ENCODE peak calls at places on chromosomes 6 and 20, in eight cellular contexts. O, P, Q, X, Z, H, U and G are unnamed samples.

GRCh38 chr6:28105286-28105685 is 19.1 kb upstream of the ZSCAN16 start:
- DNase-seq in O (no peak), P (no peak), Q (no peak), X (no peak), Z (no peak), H (peak), U (peak), G (no peak)

GRCh38 chr6:158115102-158115501 is 53.0 kb downstream of the SERAC1 start:
- DNase-seq in O (no peak), P (no peak), Q (no peak), X (no peak), Z (no peak), H (no peak), U (no peak), G (peak)

GRCh38 chr20:33685328-33686007 is 717 bp downstream of the E2F1 start:
- DNase-seq in O (peak), P (no peak), Q (no peak), X (peak), Z (no peak), H (peak), U (peak), G (peak)

GRCh38 chr20:34982270-34983088 is 26.8 kb downstream of the MYH7B start:
- DNase-seq in O (no peak), P (no peak), Q (no peak), X (no peak), Z (no peak), H (no peak), U (no peak), G (no peak)

GRCh38 chr20:496126-496696 is 33.9 kb upstream of the TBC1D20 start:
- DNase-seq in O (no peak), P (no peak), Q (no peak), X (no peak), Z (no peak), H (no peak), U (no peak), G (no peak)

GRCh38 chr20:15171016-15171415 is 833.6 kb upstream of the FLRT3 start:
- DNase-seq in O (no peak), P (no peak), Q (no peak), X (no peak), Z (no peak), H (no peak), U (no peak), G (no peak)

GRCh38 chr6:2976571-2977085 is 5.3 kb upstream of the SERPINB6 start:
- DNase-seq in O (no peak), P (no peak), Q (no peak), X (no peak), Z (no peak), H (no peak), U (no peak), G (no peak)

GRCh38 chr6:123030292-123030691 is 34.3 kb downstream of the CLVS2 start:
- DNase-seq in O (no peak), P (no peak), Q (no peak), X (no peak), Z (no peak), H (no peak), U (no peak), G (no peak)

GRCh38 chr6:169839493-169839892 is 88.1 kb downstream of the ERMARD start:
- DNase-seq in O (no peak), P (no peak), Q (peak), X (no peak), Z (no peak), H (no peak), U (no peak), G (no peak)

GRCh38 chr20:25032478-25033183 is 25.3 kb downstream of the ACSS1 start:
- DNase-seq in O (peak), P (no peak), Q (no peak), X (no peak), Z (no peak), H (no peak), U (no peak), G (no peak)

DNA sequence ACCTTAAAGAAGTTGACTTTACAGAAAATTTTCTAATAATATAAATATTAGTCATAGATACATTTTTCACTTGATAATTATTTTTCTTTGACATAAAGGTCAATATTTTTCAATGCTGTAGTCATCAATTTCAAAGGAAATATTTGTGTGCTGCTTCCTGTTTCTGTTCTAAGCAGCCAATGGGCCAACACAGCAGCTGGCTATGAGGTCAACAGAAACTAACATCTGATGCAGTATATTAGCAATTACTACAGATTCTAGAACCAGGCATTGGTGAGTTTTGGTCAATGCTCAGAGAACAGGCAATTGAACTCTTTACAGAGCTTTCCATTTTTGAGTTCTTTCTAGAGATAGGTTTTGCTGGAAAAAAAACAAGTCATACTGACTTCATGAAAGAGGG is 669.6 kb upstream of the NRSN1 start:
- DNase-seq in O (no peak), P (no peak), Q (no peak), X (no peak), Z (no peak), H (no peak), U (no peak), G (no peak)
- TF ChIP-seq CTCF in O (no peak), P (no peak), Q (no peak), X (no peak), Z (no peak), H (no peak), U (no peak), G (no peak)

DNA sequence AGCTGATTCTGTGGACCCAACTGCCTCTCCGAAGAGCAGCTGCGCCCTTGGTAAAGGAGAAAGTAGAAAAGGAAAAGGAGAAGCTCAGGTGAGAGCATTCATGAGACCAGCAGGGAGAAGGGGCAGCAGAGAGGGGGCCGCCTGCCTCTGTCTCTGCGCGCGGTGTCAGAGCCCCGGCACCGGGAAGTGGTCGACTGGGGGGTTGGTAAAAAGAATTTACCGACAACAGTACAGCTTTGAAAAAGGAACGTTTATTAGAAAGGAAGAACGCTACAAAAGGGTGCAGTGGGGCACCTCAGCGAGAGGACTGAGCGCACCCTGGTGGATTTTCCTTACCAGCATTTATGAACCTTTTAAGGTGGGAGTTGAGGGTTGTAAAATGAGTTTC is 61.9 kb downstream of the GPR6 start:
- DNase-seq in O (no peak), P (no peak), Q (peak), X (peak), Z (peak), H (peak), U (peak), G (no peak)
- TF ChIP-seq CTCF in O (peak), P (peak), Q (no peak), X (peak), Z (no peak), H (peak), U (peak), G (no peak)

GRCh38 chr6:11675610-11676009 is 103.0 kb downstream of the ADTRP start:
- DNase-seq in O (no peak), P (no peak), Q (no peak), X (no peak), Z (no peak), H (no peak), U (no peak), G (no peak)
- TF ChIP-seq CTCF in O (peak), P (no peak), Q (no peak), X (peak), Z (no peak), H (no peak), U (no peak), G (no peak)

DNA sequence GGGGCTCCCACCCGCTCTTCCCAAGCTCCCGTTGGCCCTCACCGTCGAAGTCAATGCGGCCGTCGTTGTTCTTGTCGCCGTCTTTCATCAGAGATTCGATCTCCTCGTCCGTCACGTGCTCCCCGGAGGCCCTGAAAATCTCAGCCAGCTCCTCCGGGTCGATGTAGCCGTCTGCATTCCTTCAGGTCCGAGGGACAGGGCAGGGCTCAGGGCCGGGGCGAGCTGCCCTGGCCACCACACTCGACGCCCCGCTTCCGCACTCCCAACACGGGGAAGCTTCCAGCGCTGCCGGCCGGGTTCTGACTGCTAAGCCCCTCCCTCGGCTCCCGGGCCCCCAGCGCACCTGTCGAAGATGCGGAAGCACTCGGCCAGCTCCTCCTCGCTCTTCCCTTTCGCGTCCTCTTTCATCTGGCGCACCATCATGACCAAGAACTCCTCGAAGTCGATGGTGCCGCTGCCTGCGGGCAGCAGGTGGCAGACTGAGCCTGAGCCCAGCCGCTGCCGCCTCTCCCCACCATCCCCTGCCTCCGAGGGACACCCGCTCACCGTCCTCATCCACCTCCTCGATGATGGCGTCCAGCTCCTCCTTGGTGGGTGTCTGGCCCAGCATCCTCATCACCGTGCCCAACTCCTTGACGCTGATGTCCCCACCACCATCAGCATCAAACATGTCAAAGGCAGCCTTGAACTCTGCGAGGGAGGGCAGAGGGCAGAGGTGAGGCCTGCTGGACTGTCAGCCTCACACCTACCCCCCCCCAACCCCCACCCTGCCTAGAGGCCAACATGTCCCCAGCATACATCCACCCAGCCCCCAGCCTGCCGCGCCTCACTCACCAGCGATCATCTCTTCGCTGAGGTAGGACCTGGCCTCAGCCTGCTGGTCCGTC is 2.9 kb downstream of the TNNC2 start:
- DNase-seq in O (no peak), P (no peak), Q (peak), X (peak), Z (no peak), H (peak), U (peak), G (peak)
- TF ChIP-seq CTCF in O (peak), P (peak), Q (no peak), X (peak), Z (no peak), H (peak), U (peak), G (no peak)

DNA sequence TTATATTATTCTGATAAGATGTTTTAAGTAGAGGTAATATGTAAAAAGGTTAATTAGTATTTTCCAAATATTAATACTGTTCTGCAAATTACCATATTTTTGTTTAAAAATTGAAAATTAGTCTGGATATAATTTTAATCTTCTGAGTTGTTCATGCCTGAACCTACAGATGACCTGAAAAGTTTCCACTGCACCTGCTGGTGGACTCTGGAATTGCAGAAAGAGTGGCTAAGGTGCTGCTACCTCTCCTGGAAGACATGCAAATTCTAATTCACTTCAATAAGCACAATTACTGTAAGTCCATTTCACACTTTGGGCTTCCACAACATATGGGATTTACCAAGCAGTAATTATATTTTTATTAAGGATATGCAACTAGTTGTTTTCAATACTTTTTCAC is 77.7 kb upstream of the OLIG3 start:
- DNase-seq in O (peak), P (no peak), Q (peak), X (peak), Z (peak), H (peak), U (peak), G (peak)
- TF ChIP-seq CTCF in O (peak), P (peak), Q (peak), X (peak), Z (peak), H (peak), U (peak), G (peak)

GRCh38 chr20:46057856-46058655 is 29.0 kb downstream of the SLC12A5 start:
- DNase-seq in O (peak), P (no peak), Q (peak), X (no peak), Z (no peak), H (peak), U (no peak), G (peak)
- TF ChIP-seq CTCF in O (peak), P (no peak), Q (peak), X (no peak), Z (no peak), H (peak), U (no peak), G (peak)

DNA sequence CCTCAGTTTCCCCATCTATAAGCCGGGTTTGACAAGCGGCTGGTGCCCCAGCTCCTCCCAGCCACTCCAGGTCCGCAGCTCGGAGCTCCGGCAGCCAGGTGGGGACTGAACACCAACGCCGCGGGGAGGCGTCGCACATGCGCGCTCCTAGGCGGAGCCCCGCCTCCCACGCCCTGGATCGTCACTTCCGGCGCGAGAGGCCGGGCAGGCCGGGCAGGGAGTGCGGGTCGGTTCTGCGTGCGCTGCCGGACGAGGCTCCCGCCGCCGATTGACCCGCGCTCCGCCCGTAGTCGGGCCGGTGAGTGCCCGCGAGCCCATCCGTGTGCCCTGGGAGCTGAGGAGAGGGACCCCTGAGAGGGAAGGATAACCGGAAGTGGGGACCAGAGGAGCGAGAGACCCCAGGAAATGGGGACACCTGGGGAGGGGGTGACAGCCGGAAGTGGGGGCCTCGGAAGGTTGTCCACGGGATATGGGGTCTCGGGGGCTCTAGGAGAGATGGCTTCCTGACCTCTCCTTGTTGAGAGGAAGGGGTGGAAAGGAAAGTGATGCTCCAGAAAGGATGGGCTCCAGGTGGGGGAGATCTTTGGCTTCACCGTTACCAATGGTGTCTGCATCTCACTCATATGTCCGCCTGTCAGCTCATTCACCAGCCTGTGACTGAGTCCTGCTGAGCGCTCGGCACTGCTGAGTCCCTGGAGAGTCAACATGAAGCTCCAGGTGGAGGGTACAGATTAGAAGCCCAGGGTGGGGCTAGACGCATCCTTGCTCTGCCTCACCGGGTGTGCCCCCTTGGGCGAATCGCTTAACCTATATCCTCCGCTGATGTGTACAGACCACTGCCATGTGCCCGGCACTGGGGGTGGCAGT is at the start of gene TTPAL:
- DNase-seq in O (peak), P (peak), Q (peak), X (peak), Z (peak), H (peak), U (peak), G (peak)
- TF ChIP-seq CTCF in O (no peak), P (peak), Q (no peak), X (peak), Z (peak), H (peak), U (peak), G (no peak)

GRCh38 chr20:40672095-40672494 is 16.9 kb downstream of the MAFB start:
- DNase-seq in O (no peak), P (no peak), Q (no peak), X (no peak), Z (no peak), H (no peak), U (no peak), G (no peak)

GRCh38 chr20:40668449-40669228 is 20.4 kb downstream of the MAFB start:
- DNase-seq in O (no peak), P (no peak), Q (no peak), X (peak), Z (no peak), H (no peak), U (no peak), G (no peak)

GRCh38 chr20:40669692-40670091 is 19.3 kb downstream of the MAFB start:
- DNase-seq in O (no peak), P (no peak), Q (no peak), X (no peak), Z (no peak), H (no peak), U (no peak), G (no peak)

GRCh38 chr20:40667503-40667902 is 21.5 kb downstream of the MAFB start:
- DNase-seq in O (no peak), P (no peak), Q (no peak), X (no peak), Z (no peak), H (no peak), U (no peak), G (no peak)

GRCh38 chr20:40670251-40670650 is 18.8 kb downstream of the MAFB start:
- DNase-seq in O (no peak), P (no peak), Q (no peak), X (no peak), Z (no peak), H (no peak), U (no peak), G (no peak)
- TF ChIP-seq CTCF in O (peak), P (no peak), Q (no peak), X (no peak), Z (no peak), H (peak), U (peak), G (no peak)